ENCODE peak calls at places on chromosomes 4 and X, in four cellular contexts. T is islet precursor cell, R is GM19239, D is heart left ventricle. J is an unnamed sample.

GRCh38 chrX:65451663-65452062 is 82.9 kb downstream of the LAS1L start:
- DNase-seq in T (no peak), R (peak), D (no peak), J (peak)

GRCh38 chr4:157014621-157015591 is 43.3 kb upstream of the PDGFC start:
- DNase-seq in T (peak), R (no peak), D (no peak), J (no peak)

GRCh38 chr4:137961051-137961438 is 281.1 kb downstream of the SLC7A11 start:
- DNase-seq in T (no peak), R (no peak), D (no peak), J (no peak)

GRCh38 chr4:212438-213174 is 88.3 kb downstream of the ZNF718 start:
- DNase-seq in T (no peak), R (no peak), D (peak), J (no peak)

GRCh38 chr4:803884-804283 is 22.0 kb downstream of the CPLX1 start:
- DNase-seq in T (peak), R (no peak), D (no peak), J (no peak)

GRCh38 chr4:188242041-188242440 is 102.8 kb downstream of the TRIML1 start:
- DNase-seq in T (no peak), R (no peak), D (no peak), J (no peak)

GRCh38 chr4:120629546-120629945 is 293.0 kb downstream of the PRDM5 start:
- DNase-seq in T (no peak), R (no peak), D (no peak), J (no peak)

GRCh38 chrX:68238568-68238967 is 194.7 kb downstream of the OPHN1 start:
- DNase-seq in T (peak), R (no peak), D (no peak), J (no peak)

GRCh38 chr4:73653695-73654106 is 33.5 kb upstream of the RASSF6 start:
- DNase-seq in T (no peak), R (peak), D (no peak), J (no peak)

GRCh38 chr4:24511371-24512063 is 72.8 kb downstream of the DHX15 start:
- DNase-seq in T (no peak), R (no peak), D (no peak), J (no peak)

GRCh38 chr4:156109943-156110925 is 156.6 kb upstream of the CTSO start:
- DNase-seq in T (peak), R (no peak), D (peak), J (no peak)

GRCh38 chrX:34624416-34624815 is 32.7 kb downstream of the TMEM47 start:
- DNase-seq in T (no peak), R (no peak), D (no peak), J (no peak)

GRCh38 chr4:185039508-185040273 is 21.4 kb downstream of the HELT start:
- DNase-seq in T (no peak), R (peak), D (peak), J (peak)

GRCh38 chr4:107478327-107478946 is 241.6 kb downstream of the PAPSS1 start:
- DNase-seq in T (no peak), R (no peak), D (no peak), J (no peak)

GRCh38 chrX:154761977-154762528 is 611 bp upstream of the DKC1 start:
- DNase-seq in T (no peak), R (no peak), D (no peak), J (no peak)

GRCh38 chr4:38237139-38237538 is 276.9 kb downstream of the PTTG2 start:
- DNase-seq in T (no peak), R (no peak), D (no peak), J (no peak)

GRCh38 chr4:84753318-84753972 is 170.5 kb downstream of the CDS1 start:
- DNase-seq in T (no peak), R (no peak), D (no peak), J (no peak)

GRCh38 chr4:153248641-153249198 is 44.5 kb downstream of the TRIM2 start:
- DNase-seq in T (no peak), R (no peak), D (peak), J (no peak)

GRCh38 chr4:3193531-3194203 is 55.3 kb upstream of the MSANTD1 start:
- DNase-seq in T (no peak), R (no peak), D (no peak), J (no peak)

GRCh38 chr4:1523506-1523905 is 117.3 kb upstream of the NKX1-1 start:
- DNase-seq in T (no peak), R (no peak), D (no peak), J (no peak)

GRCh38 chr4:142044271-142044670 is 407.9 kb downstream of the IL15 start:
- DNase-seq in T (no peak), R (no peak), D (no peak), J (no peak)

GRCh38 chrX:101918746-101919145 is 13.1 kb downstream of the ZMAT1 start:
- DNase-seq in T (no peak), R (no peak), D (no peak), J (no peak)

J was measured in GM12892.